ENCODE peak calls at places on chromosome X, in six cellular contexts. One of them, this sample, is unnamed.

GRCh38 chrX:56726609-56727008 is 2.4 kb upstream of the NBDY start:
- DNase-seq in A549: peak
- DNase-seq in GM12878: no peak
- DNase-seq in kidney epithelial cell: no peak
- DNase-seq in AG10803: peak
- DNase-seq in HFF-Myc: no peak
- DNase-seq in this sample: peak

GRCh38 chrX:2714551-2714950 is 23.5 kb downstream of the CD99 start:
- DNase-seq in A549: no peak
- DNase-seq in GM12878: no peak
- DNase-seq in kidney epithelial cell: no peak
- DNase-seq in AG10803: no peak
- DNase-seq in HFF-Myc: no peak
- DNase-seq in this sample: no peak

GRCh38 chrX:103730746-103731508 is 20.2 kb downstream of the TMEM31 start:
- DNase-seq in A549: no peak
- DNase-seq in GM12878: no peak
- DNase-seq in kidney epithelial cell: no peak
- DNase-seq in AG10803: peak
- DNase-seq in HFF-Myc: peak
- DNase-seq in this sample: peak

GRCh38 chrX:67619253-67619652 is 75.4 kb downstream of the AR start:
- DNase-seq in A549: no peak
- DNase-seq in GM12878: no peak
- DNase-seq in kidney epithelial cell: peak
- DNase-seq in AG10803: peak
- DNase-seq in HFF-Myc: peak
- DNase-seq in this sample: peak

GRCh38 chrX:57565198-57565597 is 26.6 kb upstream of the ZXDB start:
- DNase-seq in A549: no peak
- DNase-seq in GM12878: no peak
- DNase-seq in kidney epithelial cell: no peak
- DNase-seq in AG10803: no peak
- DNase-seq in HFF-Myc: no peak
- DNase-seq in this sample: peak

GRCh38 chrX:96389314-96390048 is 295.2 kb upstream of the DIAPH2 start:
- DNase-seq in A549: no peak
- DNase-seq in GM12878: no peak
- DNase-seq in kidney epithelial cell: no peak
- DNase-seq in AG10803: no peak
- DNase-seq in HFF-Myc: no peak
- DNase-seq in this sample: peak

GRCh38 chrX:96696462-96696861 is 11.8 kb downstream of the DIAPH2 start:
- DNase-seq in A549: no peak
- DNase-seq in GM12878: no peak
- DNase-seq in kidney epithelial cell: peak
- DNase-seq in AG10803: no peak
- DNase-seq in HFF-Myc: no peak
- DNase-seq in this sample: no peak

GRCh38 chrX:29065477-29065876 is 478.2 kb downstream of the IL1RAPL1 start:
- DNase-seq in A549: no peak
- DNase-seq in GM12878: no peak
- DNase-seq in kidney epithelial cell: no peak
- DNase-seq in AG10803: no peak
- DNase-seq in HFF-Myc: no peak
- DNase-seq in this sample: no peak

GRCh38 chrX:128436397-128437103 is 384.3 kb upstream of the ACTRT1 start:
- DNase-seq in A549: no peak
- DNase-seq in GM12878: no peak
- DNase-seq in kidney epithelial cell: no peak
- DNase-seq in AG10803: no peak
- DNase-seq in HFF-Myc: no peak
- DNase-seq in this sample: no peak

GRCh38 chrX:107449490-107450175 is at the start of gene FRMPD3:
- DNase-seq in A549: no peak
- DNase-seq in GM12878: no peak
- DNase-seq in kidney epithelial cell: no peak
- DNase-seq in AG10803: no peak
- DNase-seq in HFF-Myc: no peak
- DNase-seq in this sample: no peak
- H3K4me3 ChIP-seq in A549: peak
- H3K4me3 ChIP-seq in GM12878: no peak
- H3K4me3 ChIP-seq in kidney epithelial cell: peak
- H3K4me3 ChIP-seq in AG10803: peak
- H3K4me3 ChIP-seq in HFF-Myc: no peak
- H3K4me3 ChIP-seq in this sample: peak

DNA sequence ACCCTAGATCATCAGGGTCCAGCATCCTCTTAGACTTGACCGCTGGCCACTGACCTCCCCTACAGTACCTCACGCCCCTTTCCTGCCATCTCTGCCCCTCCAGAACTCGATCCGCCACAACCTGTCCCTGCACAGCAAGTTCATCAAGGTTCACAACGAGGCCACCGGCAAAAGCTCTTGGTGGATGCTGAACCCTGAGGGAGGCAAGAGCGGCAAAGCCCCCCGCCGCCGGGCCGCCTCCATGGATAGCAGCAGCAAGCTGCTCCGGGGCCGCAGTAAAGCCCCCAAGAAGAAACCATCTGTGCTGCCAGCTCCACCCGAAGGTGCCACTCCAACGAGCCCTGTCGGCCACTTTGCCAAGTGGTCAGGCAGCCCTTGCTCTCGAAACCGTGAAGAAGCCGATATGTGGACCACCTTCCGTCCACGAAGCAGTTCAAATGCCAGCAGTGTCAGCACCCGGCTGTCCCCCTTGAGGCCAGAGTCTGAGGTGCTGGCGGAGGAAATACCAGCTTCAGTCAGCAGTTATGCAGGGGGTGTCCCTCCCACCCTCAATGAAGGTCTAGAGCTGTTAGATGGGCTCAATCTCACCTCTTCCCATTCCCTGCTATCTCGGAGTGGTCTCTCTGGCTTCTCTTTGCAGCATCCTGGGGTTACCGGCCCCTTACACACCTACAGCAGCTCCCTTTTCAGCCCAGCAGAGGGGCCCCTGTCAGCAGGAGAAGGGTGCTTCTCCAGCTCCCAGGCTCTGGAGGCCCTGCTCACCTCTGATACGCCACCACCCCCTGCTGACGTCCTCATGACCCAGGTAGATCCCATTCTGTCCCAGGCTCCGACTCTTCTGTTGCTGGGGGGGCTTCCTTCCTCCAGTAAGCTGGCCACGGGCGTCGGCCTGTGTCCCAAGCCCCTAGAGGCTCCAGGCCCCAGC is 5.2 kb downstream of the FOXO4 start:
- DNase-seq in A549: no peak
- DNase-seq in GM12878: no peak
- DNase-seq in kidney epithelial cell: no peak
- DNase-seq in AG10803: no peak
- DNase-seq in HFF-Myc: no peak
- DNase-seq in this sample: no peak
- TF ChIP-seq CTCF in A549: no peak
- TF ChIP-seq CTCF in GM12878: no peak
- TF ChIP-seq CTCF in kidney epithelial cell: no peak
- TF ChIP-seq CTCF in AG10803: no peak
- TF ChIP-seq CTCF in HFF-Myc: no peak
- TF ChIP-seq CTCF in this sample: no peak

DNA sequence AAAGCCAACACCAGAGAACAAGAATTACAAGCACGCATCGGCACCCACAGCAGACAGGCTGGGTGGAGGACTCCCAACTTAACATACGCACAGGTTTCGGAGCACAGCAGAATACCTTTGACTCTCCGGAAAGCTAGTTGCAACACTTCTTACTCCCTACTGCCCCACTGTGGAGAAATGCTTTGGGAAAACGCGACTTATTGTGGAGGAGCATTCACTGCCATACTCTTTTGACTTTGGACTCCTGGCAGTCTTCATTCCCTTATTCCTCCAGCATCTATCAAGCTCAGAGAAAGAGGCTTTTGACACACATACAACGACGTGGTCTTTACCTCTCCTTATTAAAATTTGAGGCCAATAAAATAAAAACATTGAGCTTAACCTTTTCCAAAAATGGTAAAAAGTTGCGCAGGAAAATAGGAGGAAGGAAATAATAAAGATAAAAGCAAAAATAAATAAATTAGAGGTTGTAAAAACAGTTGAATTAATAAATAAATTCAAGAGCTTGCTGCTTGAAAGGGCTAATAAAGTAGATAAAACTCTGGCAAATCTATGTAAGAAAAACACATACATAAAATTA is 41.4 kb upstream of the GPC3 start:
- DNase-seq in A549: peak
- DNase-seq in GM12878: no peak
- DNase-seq in kidney epithelial cell: peak
- DNase-seq in AG10803: peak
- DNase-seq in HFF-Myc: no peak
- DNase-seq in this sample: no peak
- H3K4me3 ChIP-seq in A549: no peak
- H3K4me3 ChIP-seq in GM12878: no peak
- H3K4me3 ChIP-seq in kidney epithelial cell: no peak
- H3K4me3 ChIP-seq in AG10803: no peak
- H3K4me3 ChIP-seq in HFF-Myc: no peak
- H3K4me3 ChIP-seq in this sample: no peak

DNA sequence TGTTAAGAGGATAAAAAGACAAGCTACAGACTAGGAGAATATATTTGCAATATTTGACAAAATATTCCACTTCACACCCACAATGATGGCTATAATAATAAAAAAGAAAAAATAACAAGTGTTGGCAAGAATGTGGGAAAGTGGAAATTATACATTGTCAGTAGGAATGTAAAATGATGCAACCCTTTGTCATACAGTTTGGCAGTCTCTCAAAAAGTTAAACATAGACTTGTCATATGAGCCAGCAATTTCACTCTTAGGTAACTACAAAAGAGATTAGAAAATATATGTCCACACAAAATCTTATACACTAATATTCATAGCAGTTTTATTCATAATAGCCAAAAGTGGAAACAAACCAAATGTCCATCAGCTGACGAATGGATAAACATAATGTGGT is 5.2 kb upstream of the RADX start:
- DNase-seq in A549: no peak
- DNase-seq in GM12878: no peak
- DNase-seq in kidney epithelial cell: no peak
- DNase-seq in AG10803: peak
- DNase-seq in HFF-Myc: no peak
- DNase-seq in this sample: no peak
- TF ChIP-seq CTCF in A549: no peak
- TF ChIP-seq CTCF in GM12878: no peak
- TF ChIP-seq CTCF in kidney epithelial cell: no peak
- TF ChIP-seq CTCF in AG10803: no peak
- TF ChIP-seq CTCF in HFF-Myc: no peak
- TF ChIP-seq CTCF in this sample: no peak

DNA sequence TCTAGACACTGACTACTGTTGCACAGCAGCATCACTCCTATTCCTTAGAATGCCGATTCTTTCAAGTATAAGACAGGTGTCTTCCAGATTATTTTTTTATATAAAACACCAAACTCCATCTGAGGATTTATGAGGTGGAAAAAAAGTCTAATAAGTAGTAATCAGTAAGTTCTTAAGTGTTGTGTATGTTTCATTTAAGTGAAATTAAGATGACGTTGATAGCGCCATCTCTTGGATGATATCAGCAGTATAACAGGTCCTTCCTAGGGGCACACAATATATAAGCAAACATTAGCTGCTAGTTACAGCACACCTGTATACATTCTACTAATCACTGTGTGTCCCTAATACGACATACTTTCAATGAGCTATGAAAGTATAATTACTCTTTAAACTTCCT is 99.6 kb upstream of the STS start:
- DNase-seq in A549: no peak
- DNase-seq in GM12878: no peak
- DNase-seq in kidney epithelial cell: no peak
- DNase-seq in AG10803: no peak
- DNase-seq in HFF-Myc: no peak
- DNase-seq in this sample: no peak
- H3K4me3 ChIP-seq in A549: no peak
- H3K4me3 ChIP-seq in GM12878: no peak
- H3K4me3 ChIP-seq in kidney epithelial cell: no peak
- H3K4me3 ChIP-seq in AG10803: no peak
- H3K4me3 ChIP-seq in HFF-Myc: no peak
- H3K4me3 ChIP-seq in this sample: no peak

GRCh38 chrX:50874878-50875277 is 35.7 kb upstream of the BMP15 start:
- DNase-seq in A549: no peak
- DNase-seq in GM12878: no peak
- DNase-seq in kidney epithelial cell: no peak
- DNase-seq in AG10803: no peak
- DNase-seq in HFF-Myc: no peak
- DNase-seq in this sample: no peak
- TF ChIP-seq CTCF in A549: no peak
- TF ChIP-seq CTCF in GM12878: no peak
- TF ChIP-seq CTCF in kidney epithelial cell: no peak
- TF ChIP-seq CTCF in AG10803: no peak
- TF ChIP-seq CTCF in HFF-Myc: no peak
- TF ChIP-seq CTCF in this sample: no peak

GRCh38 chrX:111071542-111072277 is 24.3 kb upstream of the PAK3 start:
- DNase-seq in A549: no peak
- DNase-seq in GM12878: no peak
- DNase-seq in kidney epithelial cell: no peak
- DNase-seq in AG10803: no peak
- DNase-seq in HFF-Myc: no peak
- DNase-seq in this sample: no peak
- H3K4me3 ChIP-seq in A549: no peak
- H3K4me3 ChIP-seq in GM12878: no peak
- H3K4me3 ChIP-seq in kidney epithelial cell: no peak
- H3K4me3 ChIP-seq in AG10803: no peak
- H3K4me3 ChIP-seq in HFF-Myc: no peak
- H3K4me3 ChIP-seq in this sample: no peak

GRCh38 chrX:115690554-115691216 is 129.7 kb downstream of the PLS3 start:
- DNase-seq in A549: peak
- DNase-seq in GM12878: peak
- DNase-seq in kidney epithelial cell: peak
- DNase-seq in AG10803: peak
- DNase-seq in HFF-Myc: peak
- DNase-seq in this sample: peak
- TF ChIP-seq CTCF in A549: peak
- TF ChIP-seq CTCF in GM12878: peak
- TF ChIP-seq CTCF in kidney epithelial cell: peak
- TF ChIP-seq CTCF in AG10803: peak
- TF ChIP-seq CTCF in HFF-Myc: peak
- TF ChIP-seq CTCF in this sample: peak

GRCh38 chrX:75076429-75076828 is 79.7 kb downstream of the ABCB7 start:
- DNase-seq in A549: no peak
- DNase-seq in GM12878: no peak
- DNase-seq in kidney epithelial cell: no peak
- DNase-seq in AG10803: no peak
- DNase-seq in HFF-Myc: no peak
- DNase-seq in this sample: no peak
- H3K4me3 ChIP-seq in A549: no peak
- H3K4me3 ChIP-seq in GM12878: no peak
- H3K4me3 ChIP-seq in kidney epithelial cell: no peak
- H3K4me3 ChIP-seq in AG10803: no peak
- H3K4me3 ChIP-seq in HFF-Myc: no peak
- H3K4me3 ChIP-seq in this sample: no peak

GRCh38 chrX:153662266-153662665 is 11.3 kb downstream of the PNCK start:
- DNase-seq in A549: no peak
- DNase-seq in GM12878: no peak
- DNase-seq in kidney epithelial cell: no peak
- DNase-seq in AG10803: no peak
- DNase-seq in HFF-Myc: no peak
- DNase-seq in this sample: no peak
- TF ChIP-seq CTCF in A549: peak
- TF ChIP-seq CTCF in GM12878: peak
- TF ChIP-seq CTCF in kidney epithelial cell: peak
- TF ChIP-seq CTCF in AG10803: peak
- TF ChIP-seq CTCF in HFF-Myc: peak
- TF ChIP-seq CTCF in this sample: peak

This sample was measured in foreskin fibroblast.